ENCODE peak calls at places on chromosomes 12 and 14, in four cellular contexts. J is glutamatergic neuron, S is astrocyte of the spinal cord, L is GM20000. X is an unnamed sample.

GRCh38 chr14:65170768-65171251 is 68.5 kb upstream of the MAX start:
- DNase-seq in S (peak), L (peak), J (peak), X (no peak)

GRCh38 chr14:106622200-106622745 is 1095.9 kb downstream of the TMEM121 start:
- DNase-seq in J (no peak), L (no peak), S (no peak), X (no peak)

GRCh38 chr12:15423629-15424028 is 101.3 kb downstream of the PTPRO start:
- DNase-seq in S (peak), L (no peak), J (no peak), X (no peak)

GRCh38 chr12:27332407-27333310 is at the start of gene BMAL2:
- DNase-seq in S (peak), J (peak), L (peak), X (peak)

GRCh38 chr12:94671917-94672316 is 21.6 kb upstream of the TMCC3 start:
- DNase-seq in J (no peak), S (no peak), L (no peak), X (no peak)

GRCh38 chr14:103385994-103386491 is 828 bp downstream of the MARK3 start:
- DNase-seq in S (peak), L (no peak), J (peak), X (no peak)

GRCh38 chr12:52436000-52436827 is 2.0 kb upstream of the KRT75 start:
- DNase-seq in L (no peak), J (no peak), S (peak), X (no peak)

GRCh38 chr12:123043536-123044001 is 63.1 kb downstream of the ARL6IP4 start:
- DNase-seq in J (peak), L (peak), S (peak), X (peak)

GRCh38 chr12:24198936-24199644 is 249.6 kb upstream of the SOX5 start:
- DNase-seq in S (peak), L (no peak), J (no peak), X (no peak)

GRCh38 chr14:65824285-65824977 is 411.9 kb downstream of the FUT8 start:
- DNase-seq in J (peak), S (peak), L (peak), X (peak)

GRCh38 chr12:12327802-12328201 is 22.2 kb downstream of the MANSC1 start:
- DNase-seq in S (peak), L (peak), J (no peak), X (peak)

GRCh38 chr12:113397497-113398197 is 6.0 kb downstream of the SDS start:
- DNase-seq in S (no peak), J (no peak), L (no peak), X (no peak)

GRCh38 chr12:101957251-101957650 is 79.9 kb downstream of the DRAM1 start:
- DNase-seq in J (no peak), L (no peak), S (no peak), X (no peak)

GRCh38 chr12:3560295-3560620 is 69.3 kb downstream of the PRMT8 start:
- DNase-seq in S (no peak), L (no peak), J (no peak), X (no peak)

GRCh38 chr12:98440165-98440581 is 75.2 kb upstream of the TMPO start:
- DNase-seq in S (peak), L (no peak), J (no peak), X (no peak)

GRCh38 chr12:59396941-59397340 is 198.9 kb upstream of the SLC16A7 start:
- DNase-seq in J (no peak), S (no peak), L (no peak), X (no peak)

GRCh38 chr12:48788852-48789775 is at the start of gene ADCY6:
- DNase-seq in L (peak), S (peak), J (peak), X (peak)

GRCh38 chr12:27333311-27334009 is 824 bp downstream of the BMAL2 start:
- DNase-seq in J (peak), L (peak), S (no peak), X (peak)

GRCh38 chr12:107435072-107435471 is 250.5 kb upstream of the PWP1 start:
- DNase-seq in J (no peak), S (no peak), L (no peak), X (no peak)

GRCh38 chr14:94598816-94599655 is 13.2 kb upstream of the SERPINA3 start:
- DNase-seq in S (peak), J (no peak), L (no peak), X (no peak)

GRCh38 chr12:123062682-123063426 is 82.4 kb downstream of the ARL6IP4 start:
- DNase-seq in L (no peak), S (peak), J (no peak), X (no peak)

GRCh38 chr14:24701031-24701430 is 67.0 kb upstream of the GZMB start:
- DNase-seq in L (no peak), S (no peak), J (no peak), X (no peak)

GRCh38 chr12:84070311-84070710 is 842.3 kb downstream of the SLC6A15 start:
- DNase-seq in J (no peak), S (peak), L (no peak), X (no peak)

GRCh38 chr12:42291680-42292079 is 34.2 kb downstream of the ZCRB1 start:
- DNase-seq in L (no peak), S (no peak), J (no peak), X (no peak)

GRCh38 chr12:6078378-6079083 is 45.9 kb downstream of the VWF start:
- DNase-seq in S (peak), J (no peak), L (peak), X (peak)

GRCh38 chr14:90632451-90632850 is 183.8 kb downstream of the TTC7B start:
- DNase-seq in S (peak), J (no peak), L (no peak), X (no peak)

GRCh38 chr12:16604853-16605252 is 1.1 kb downstream of the LMO3 start:
- DNase-seq in S (no peak), L (peak), J (peak), X (no peak)

GRCh38 chr14:72177246-72177645 is 245.0 kb downstream of the RGS6 start:
- DNase-seq in S (no peak), J (no peak), L (no peak), X (no peak)

DNA sequence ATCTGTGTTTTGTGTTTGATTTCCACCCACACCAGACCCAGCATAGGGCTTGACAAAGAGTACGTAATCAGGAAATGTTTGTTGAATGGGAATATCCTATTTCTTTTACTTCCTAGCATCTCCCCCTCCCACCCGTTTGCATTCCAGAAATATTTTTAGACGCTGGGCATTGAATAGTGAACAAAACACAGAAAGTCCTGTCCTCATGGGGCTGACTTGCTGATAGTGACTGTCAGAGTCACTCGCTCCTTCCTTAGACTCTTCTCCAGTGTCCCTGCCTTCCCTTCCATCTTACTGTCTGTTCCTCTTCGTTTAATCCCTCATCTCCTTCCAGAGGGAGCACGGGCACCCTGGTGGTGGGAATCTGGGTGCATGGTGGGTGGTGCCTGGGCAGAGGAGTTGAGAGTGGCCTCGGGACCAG is 53.6 kb downstream of the SLC25A47 start:
- DNase-seq in S (no peak), J (no peak), L (no peak), X (no peak)
- TF ChIP-seq CTCF in S (no peak), J (no peak), L (no peak), X (no peak)

DNA sequence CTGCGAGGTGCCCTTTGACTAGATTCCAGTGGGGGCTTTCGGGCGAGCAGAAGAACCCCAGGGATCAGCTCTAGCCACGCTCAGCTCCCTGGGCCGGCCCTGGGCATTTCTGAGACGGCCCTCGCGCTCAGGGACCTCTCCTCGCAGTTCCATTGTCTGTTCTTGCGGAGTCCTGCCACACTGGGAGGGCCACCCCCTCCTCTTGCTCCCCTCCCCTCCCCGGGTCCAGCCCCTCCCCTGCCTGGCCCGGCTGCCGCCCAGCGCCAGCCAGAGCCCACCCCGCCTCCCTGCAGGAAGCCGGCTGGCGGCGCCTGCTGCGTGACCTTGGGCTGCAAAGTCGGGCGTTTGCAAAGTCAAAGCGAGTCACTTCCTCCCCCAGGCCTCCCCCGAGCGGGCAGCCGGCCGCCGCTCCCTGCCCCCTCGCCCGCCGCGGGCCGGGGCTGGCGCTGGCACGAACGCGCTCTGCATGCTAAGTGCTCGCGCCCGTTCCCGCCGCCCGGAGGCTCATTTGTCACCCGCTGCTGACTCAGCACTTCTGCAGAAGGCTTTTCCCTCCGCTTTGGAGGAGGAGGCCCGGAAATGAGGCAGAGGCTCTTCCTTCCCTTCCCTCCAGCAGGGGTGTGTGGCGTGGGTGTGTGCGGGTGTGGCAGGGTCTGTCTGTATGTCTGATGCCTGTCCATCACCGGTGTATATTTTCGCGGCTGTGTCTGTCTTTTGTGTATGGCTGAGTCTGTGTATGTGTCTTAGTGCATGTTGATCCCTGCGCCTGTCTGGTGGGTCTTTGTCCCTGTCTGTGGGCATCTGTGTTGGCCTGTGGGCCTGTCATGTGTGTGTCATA is 72.0 kb downstream of the IRF2BPL start:
- DNase-seq in L (peak), J (peak), S (peak), X (peak)
- TF ChIP-seq CTCF in L (no peak), J (no peak), S (no peak), X (no peak)

DNA sequence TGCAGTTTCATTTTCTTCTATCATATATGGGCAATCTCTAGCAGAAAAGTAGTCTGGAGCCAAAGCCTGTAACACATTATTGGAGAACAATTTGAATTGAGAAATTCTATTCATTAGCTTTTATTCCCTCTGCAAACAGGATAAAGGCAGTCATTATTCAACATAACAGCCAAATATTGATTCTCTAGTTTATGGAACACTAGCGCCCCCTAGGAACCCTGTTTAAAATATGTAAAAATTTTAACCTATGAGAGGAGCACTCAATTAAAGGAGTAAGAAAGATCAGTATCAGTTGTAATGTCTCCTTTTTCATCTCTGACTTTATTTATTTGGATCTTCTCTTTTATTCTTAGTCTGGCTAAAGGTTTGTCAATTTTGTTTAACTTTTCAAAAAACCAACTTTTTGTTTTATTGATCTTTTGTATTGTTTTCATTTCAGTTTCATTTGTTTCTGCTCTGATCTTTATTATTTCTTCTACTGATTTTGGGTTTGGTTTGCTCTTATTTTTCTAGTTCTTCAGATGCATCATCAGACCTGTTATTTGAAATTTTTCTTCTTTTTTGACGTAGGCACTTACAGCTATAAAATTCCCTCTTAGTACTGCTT is 4.8 kb upstream of the LMNTD1 start:
- DNase-seq in J (no peak), L (peak), S (peak), X (peak)
- TF ChIP-seq CTCF in J (peak), L (no peak), S (peak), X (peak)

GRCh38 chr12:92943482-92944250 is 14.6 kb upstream of the EEA1 start:
- DNase-seq in J (no peak), S (peak), L (no peak), X (no peak)
- TF ChIP-seq CTCF in J (no peak), S (peak), L (no peak), X (peak)

GRCh38 chr12:64780531-64781373 is 21.5 kb upstream of the GNS start:
- DNase-seq in L (peak), S (no peak), J (peak), X (peak)
- TF ChIP-seq CTCF in L (no peak), S (no peak), J (no peak), X (no peak)

GRCh38 chr12:87870493-87870892 is 158.7 kb downstream of the C12orf50 start:
- DNase-seq in L (no peak), S (no peak), J (no peak), X (no peak)

GRCh38 chr12:87870061-87870460 is 159.1 kb downstream of the C12orf50 start:
- DNase-seq in J (no peak), S (no peak), L (no peak), X (no peak)

GRCh38 chr12:87871061-87871460 is 158.1 kb downstream of the C12orf50 start:
- DNase-seq in L (no peak), J (no peak), S (peak), X (no peak)

DNA sequence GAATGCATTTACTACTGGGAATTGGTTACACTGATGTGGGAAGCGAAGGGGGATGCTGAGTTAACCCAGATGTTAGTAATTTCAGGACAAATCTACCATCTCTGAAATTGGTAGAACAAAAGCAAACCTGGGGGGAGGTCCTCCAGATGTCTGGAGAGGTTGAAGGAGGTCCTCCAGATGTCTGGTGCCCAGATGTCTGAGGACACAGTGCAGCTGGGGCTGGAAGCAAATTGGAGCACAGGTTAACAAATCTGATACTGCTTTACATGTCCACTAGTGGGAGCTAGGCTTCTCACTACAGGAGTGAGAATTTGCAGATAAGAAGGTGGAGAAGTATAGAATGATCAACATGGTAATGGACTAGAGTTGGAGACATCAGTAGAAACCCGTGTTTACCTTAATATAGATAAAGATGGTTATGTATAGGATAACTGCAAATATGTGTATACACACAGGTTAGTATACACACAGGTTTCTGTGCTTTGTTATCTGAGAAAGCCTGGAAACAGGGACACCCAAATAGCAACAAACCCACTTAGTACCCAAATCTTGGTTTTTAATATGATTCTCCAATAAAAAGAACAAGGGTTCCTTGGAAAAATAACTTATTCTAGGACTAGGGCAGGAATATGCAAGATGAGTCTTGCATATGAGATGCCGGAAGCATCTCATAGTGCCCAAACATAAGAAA is 162.5 kb downstream of the C12orf50 start:
- DNase-seq in S (no peak), L (peak), J (no peak), X (no peak)
- TF ChIP-seq CTCF in S (peak), L (peak), J (no peak), X (peak)

GRCh38 chr12:11204173-11204572 is 17.4 kb upstream of the TAS2R42 start:
- DNase-seq in S (no peak), L (no peak), J (no peak), X (no peak)

GRCh38 chr12:11209098-11209497 is 22.4 kb upstream of the TAS2R42 start:
- DNase-seq in J (no peak), S (no peak), L (no peak), X (no peak)
- TF ChIP-seq CTCF in J (no peak), S (no peak), L (no peak), X (no peak)

GRCh38 chr12:47382305-47382704 is 302.5 kb upstream of the AMIGO2 start:
- DNase-seq in S (no peak), J (no peak), L (no peak), X (no peak)

GRCh38 chr12:47376937-47377336 is 297.2 kb upstream of the AMIGO2 start:
- DNase-seq in S (no peak), J (no peak), L (no peak), X (no peak)

GRCh38 chr12:47378907-47379306 is 299.1 kb upstream of the AMIGO2 start:
- DNase-seq in S (peak), L (no peak), J (no peak), X (no peak)

GRCh38 chr12:47377414-47378221 is 297.9 kb upstream of the AMIGO2 start:
- DNase-seq in S (peak), J (no peak), L (no peak), X (no peak)

GRCh38 chr12:47378222-47378582 is 298.4 kb upstream of the AMIGO2 start:
- DNase-seq in J (no peak), L (no peak), S (no peak), X (no peak)
- TF ChIP-seq CTCF in J (no peak), L (no peak), S (no peak), X (no peak)

DNA sequence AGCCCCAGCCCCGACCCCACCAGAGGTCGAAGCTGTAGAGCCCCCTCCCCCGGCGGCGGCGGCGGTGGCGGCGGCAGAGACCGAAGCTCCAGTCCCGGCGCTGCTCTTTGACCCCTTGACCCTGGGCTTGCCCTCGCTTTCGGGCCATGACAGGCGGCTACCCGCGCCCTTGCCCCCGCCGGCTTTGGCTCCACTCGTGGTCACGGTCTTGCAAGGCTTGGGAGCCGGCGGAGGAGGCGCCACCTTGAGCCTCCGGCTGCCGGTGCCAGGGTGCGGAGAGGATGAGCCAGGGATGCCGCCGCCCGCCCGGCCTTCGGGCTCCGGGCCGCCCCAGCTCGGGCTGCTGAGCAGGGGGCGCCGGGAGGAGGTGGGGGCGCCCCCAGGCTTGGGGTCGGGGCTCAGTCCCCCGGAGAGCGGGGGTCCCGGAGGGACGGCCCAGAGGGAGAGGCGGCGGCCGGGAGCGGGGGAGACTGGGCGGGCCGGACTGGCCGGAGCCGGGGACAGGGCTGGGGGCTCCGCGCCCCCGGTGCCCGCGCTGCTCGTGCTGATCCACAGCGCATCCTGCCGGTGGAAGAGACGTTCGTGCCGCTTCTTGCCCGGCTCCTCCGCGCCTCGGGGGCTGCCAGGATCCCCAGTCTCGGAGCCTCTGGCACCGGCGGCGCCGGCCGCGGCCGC is 938 bp downstream of the AGAP2 start:
- DNase-seq in S (no peak), J (peak), L (peak), X (no peak)
- TF ChIP-seq CTCF in S (peak), J (no peak), L (no peak), X (no peak)

GRCh38 chr14:52069617-52070431 is 965 bp upstream of the NID2 start:
- DNase-seq in L (peak), J (peak), S (peak), X (no peak)
- TF ChIP-seq CTCF in L (no peak), J (no peak), S (no peak), X (no peak)